ENCODE peak calls at places on chromosomes 7 and 10, in seven cellular contexts. J is lower leg skin, Q is pancreas, O is kidney epithelial cell, R is A673, D is astrocyte of the spinal cord, U is cardiac muscle cell. Y is an unnamed sample.
A peak's percentile ranks its signal among the peaks of the same experiment; 100 is the strongest.

GRCh38 chr7:13801669-13802068 is 187.8 kb downstream of the ETV1 start:
- DNase-seq in D (peak; percentile 7), J (no peak), U (no peak), Q (no peak), O (no peak), R (no peak), Y (no peak)

GRCh38 chr10:93701903-93702277 is 502 bp downstream of the FRA10AC1 start:
- DNase-seq in Q (no peak), R (no peak), J (no peak), D (peak; percentile 64), O (no peak), U (peak; percentile 53), Y (no peak)

GRCh38 chr7:78780560-78780959 is 672.9 kb downstream of the MAGI2 start:
- DNase-seq in U (no peak), O (no peak), R (no peak), J (no peak), Q (no peak), D (no peak), Y (no peak)

GRCh38 chr7:45171946-45172345 is 14.4 kb downstream of the RAMP3 start:
- DNase-seq in R (no peak), J (no peak), O (no peak), Q (no peak), U (no peak), D (no peak), Y (no peak)

GRCh38 chr7:1663857-1664651 is 6.0 kb upstream of the ELFN1 start:
- DNase-seq in U (no peak), Q (peak; percentile 21), J (no peak), D (no peak), O (no peak), R (no peak), Y (peak; percentile 38)

GRCh38 chr7:131502810-131503545 is 53.5 kb downstream of the PODXL start:
- DNase-seq in U (peak; percentile 57), D (peak; percentile 55), Q (no peak), J (no peak), R (peak; percentile 52), O (no peak), Y (no peak)

GRCh38 chr10:97690138-97690537 is 3.1 kb upstream of the AVPI1 start:
- DNase-seq in Q (no peak), D (no peak), U (no peak), R (no peak), J (peak; percentile 68), O (no peak), Y (no peak)

GRCh38 chr10:30228638-30229037 is 120.4 kb downstream of the MTPAP start:
- DNase-seq in J (no peak), R (no peak), O (no peak), D (no peak), Q (no peak), U (peak; percentile 4), Y (no peak)

GRCh38 chr10:22681783-22682183 is 32.6 kb downstream of the PIP4K2A start:
- DNase-seq in J (no peak), R (peak; percentile 17), D (peak; percentile 77), O (peak; percentile 38), U (peak; percentile 85), Q (no peak), Y (no peak)

GRCh38 chr7:7812112-7812511 is 93.7 kb upstream of the RPA3 start:
- DNase-seq in U (no peak), O (no peak), D (no peak), J (no peak), Q (no peak), R (no peak), Y (peak; percentile 41)

GRCh38 chr7:146656988-146657387 is 540.4 kb downstream of the CNTNAP2 start:
- DNase-seq in D (no peak), U (no peak), J (no peak), O (no peak), R (no peak), Q (no peak), Y (no peak)

GRCh38 chr10:87634311-87634710 is 25.4 kb upstream of the PAPSS2 start:
- DNase-seq in Q (no peak), U (no peak), J (no peak), R (no peak), D (no peak), O (no peak), Y (no peak)

GRCh38 chr7:113159746-113160339 is 41.5 kb upstream of the SMIM30 start:
- DNase-seq in O (peak; percentile 2), Q (no peak), R (peak; percentile 49), U (peak; percentile 54), J (no peak), D (peak; percentile 36), Y (no peak)
- TF ChIP-seq CTCF in O (peak; percentile 84), Q (peak; percentile 56), R (peak; percentile 73), U (peak; percentile 77), J (no peak), D (peak; percentile 79), Y (peak; percentile 46)

DNA sequence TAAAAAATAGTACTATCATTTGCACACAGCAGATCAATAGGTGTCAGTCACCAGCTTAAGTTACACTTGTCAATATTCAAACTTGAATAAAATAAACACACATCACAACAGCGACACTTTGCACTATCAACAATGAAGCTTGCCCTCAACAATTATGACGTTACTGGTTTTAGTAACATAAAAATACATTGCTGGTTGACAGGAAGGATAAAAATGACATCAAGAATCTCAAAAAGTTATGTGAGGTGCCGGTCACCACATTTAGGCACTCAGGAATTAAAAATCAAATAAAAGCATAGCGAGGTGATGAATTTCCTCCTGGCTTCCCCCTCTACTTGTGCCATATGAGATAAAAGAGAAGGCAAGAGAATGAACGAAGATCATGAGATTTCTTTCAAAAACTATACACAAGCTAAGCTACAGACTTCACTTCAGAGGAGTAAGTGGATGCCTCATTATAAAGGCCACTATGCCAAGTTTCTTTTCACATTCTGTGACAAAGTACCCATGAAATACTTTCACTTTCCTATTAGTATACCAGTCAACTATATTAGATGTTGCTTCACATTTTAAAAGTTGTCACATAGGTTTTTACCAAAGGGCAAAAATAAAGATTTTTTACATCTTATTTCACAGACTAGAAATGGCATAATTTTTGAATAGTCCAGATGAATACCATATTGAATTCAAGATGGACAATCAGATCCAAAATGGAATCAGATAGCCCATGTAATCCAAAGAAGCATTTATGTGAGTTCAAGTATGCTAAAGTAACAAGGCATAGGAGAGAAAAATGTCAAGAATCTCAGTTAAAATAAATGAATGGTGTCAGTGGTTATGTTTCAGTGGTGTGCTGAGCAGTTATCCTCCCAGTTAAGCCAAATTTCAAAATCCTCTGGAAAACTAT is 3.6 kb downstream of the CCDC71L start:
- DNase-seq in U (peak; percentile 59), J (no peak), R (no peak), D (peak; percentile 19), O (no peak), Q (no peak), Y (no peak)
- H3K4me3 ChIP-seq in U (no peak overlapping the region), J (no peak overlapping the region), R (no peak overlapping the region), D (no peak overlapping the region), O (no peak overlapping the region), Q (no peak overlapping the region), Y (no peak overlapping the region)

DNA sequence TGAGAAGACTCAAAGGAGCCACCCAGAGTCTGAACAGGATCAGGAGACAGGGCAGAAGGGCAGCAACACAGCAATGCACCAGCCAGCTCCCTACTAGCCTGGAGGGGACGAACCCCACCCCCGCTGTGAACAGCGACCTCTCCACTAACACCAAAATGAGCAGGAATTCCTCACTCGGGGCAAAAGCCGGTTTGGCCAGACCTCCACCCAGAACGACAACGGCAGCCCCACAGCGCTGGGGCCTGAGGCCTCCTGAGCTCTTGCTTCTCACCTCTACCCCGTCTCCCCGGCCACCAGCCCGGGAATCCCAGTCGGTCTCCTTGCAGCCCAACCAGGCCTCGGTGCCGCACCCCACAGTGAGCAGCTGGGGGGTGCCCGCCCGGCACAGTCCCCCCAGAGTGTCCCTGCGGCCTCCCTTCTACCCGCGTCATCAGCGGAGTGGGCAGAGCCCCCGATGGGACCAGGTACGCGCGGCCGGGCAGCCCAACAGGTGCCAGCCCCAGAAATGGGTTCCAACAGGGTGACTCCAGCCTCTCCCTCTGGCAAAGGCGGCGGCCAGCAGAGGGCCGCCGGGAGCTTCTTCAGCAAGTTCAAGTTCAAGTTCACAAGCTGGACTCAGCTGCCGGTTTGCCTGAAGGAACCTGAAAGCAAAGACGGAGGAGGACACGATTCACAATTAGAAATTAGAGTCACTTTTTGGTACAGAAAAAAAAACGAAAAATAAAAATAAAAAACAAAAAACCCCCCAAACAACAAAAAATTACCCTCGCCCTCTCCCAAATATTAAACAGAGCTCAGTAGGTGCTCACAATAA is 129.0 kb downstream of the MARCHF5 start:
- DNase-seq in Q (peak; percentile 45), R (no peak), D (peak; percentile 52), U (peak; percentile 63), J (no peak), O (peak; percentile 10), Y (no peak)
- TF ChIP-seq CTCF in Q (no peak), R (peak; percentile 29), D (peak; percentile 68), U (peak; percentile 67), J (no peak), O (peak; percentile 71), Y (no peak)

DNA sequence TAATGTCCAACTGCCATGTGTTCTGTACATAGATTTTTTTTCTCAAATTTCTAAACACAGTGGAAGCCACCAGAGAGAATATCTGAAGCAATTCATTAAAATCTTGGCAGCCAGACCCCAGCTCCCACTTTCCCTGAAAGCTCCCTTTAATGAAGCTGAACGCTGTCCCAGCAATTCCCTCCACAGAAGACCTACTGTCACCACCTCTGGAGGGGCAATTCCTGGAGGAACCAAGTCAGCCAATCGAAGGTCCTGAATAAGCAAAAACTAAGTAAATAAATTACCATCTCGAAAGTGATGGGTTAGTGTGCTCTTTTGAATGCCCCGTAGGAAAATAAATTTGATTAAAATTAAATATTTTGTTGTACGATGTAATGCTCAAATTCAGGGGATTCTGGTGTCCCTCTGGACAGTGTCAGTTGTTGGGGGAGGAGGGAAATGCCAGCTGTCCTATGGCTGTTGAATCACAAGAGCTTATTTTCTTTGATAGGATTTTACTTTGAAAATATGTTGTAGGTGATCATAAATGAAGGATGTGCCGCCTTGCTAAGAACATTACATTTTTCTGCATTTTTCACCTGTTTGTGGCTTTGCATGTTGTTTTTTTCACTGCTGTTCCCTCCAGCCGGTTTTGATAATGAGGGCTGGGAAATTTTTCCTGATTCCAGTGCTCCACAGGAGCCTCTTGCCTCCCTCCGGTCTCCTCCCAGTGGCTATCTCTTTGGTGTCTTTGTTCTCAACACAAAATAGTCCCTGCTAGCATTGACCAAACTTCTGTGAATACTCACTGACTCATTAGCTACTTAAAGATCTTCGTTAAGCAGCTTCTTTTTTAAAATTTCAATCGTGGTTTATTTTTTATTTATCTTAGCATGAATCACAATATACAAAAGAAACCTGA is 9.3 kb upstream of the GSAP start:
- DNase-seq in O (no peak), J (no peak), R (no peak), Q (no peak), U (peak; percentile 54), D (peak; percentile 79), Y (no peak)
- H3K4me3 ChIP-seq in O (no peak overlapping the region), J (no peak overlapping the region), R (no peak overlapping the region), Q (no peak overlapping the region), U (no peak overlapping the region), D (no peak overlapping the region), Y (peak overlapping the region; percentile 12)

DNA sequence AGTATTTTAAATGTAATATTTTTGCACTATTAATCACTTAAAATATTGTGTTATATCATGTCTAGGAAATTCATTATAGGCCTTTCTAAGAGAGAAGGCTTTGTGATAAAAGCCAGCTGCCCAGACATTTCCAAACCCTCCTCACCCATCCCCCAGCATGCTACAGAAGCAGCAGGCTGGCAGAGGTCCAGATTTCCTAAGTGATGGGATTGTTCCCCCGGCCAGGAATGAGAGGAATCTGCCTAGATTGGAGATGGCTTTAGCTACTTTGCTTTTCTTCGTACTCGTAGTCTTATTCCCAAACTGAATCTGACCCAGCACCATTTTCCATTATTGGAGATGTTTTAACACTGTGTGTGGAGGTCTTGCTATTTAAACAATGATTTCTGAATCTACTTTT is 29.4 kb downstream of the CDK14 start:
- DNase-seq in D (peak; percentile 47), R (peak; percentile 83), J (no peak), O (no peak), Q (no peak), U (peak; percentile 95), Y (no peak)
- TF ChIP-seq CTCF in D (no peak), R (no peak), J (no peak), O (no peak), Q (no peak), U (no peak), Y (no peak)